ENCODE peak calls at places on chromosomes 13 and 19, in seven cellular contexts. One of them, this sample, is unnamed.
A peak's percentile ranks its signal among the peaks of the same experiment; 100 is the strongest.

GRCh38 chr13:114063545-114064515 is 68.6 kb downstream of the RASA3 start:
- DNase-seq in IMR-90: peak; percentile 61
- DNase-seq in body of pancreas: peak; percentile 51
- DNase-seq in transverse colon: peak; percentile 66
- DNase-seq in A549: peak; percentile 60
- DNase-seq in heart left ventricle: peak; percentile 76
- DNase-seq in Peyer's patch: no peak
- DNase-seq in this sample: peak; percentile 81

GRCh38 chr13:99693812-99694211 is 192.5 kb downstream of the TM9SF2 start:
- DNase-seq in IMR-90: no peak
- DNase-seq in body of pancreas: no peak
- DNase-seq in transverse colon: no peak
- DNase-seq in A549: no peak
- DNase-seq in heart left ventricle: no peak
- DNase-seq in Peyer's patch: no peak
- DNase-seq in this sample: no peak

GRCh38 chr13:113981611-113982295 is 7.9 kb upstream of the C13orf46 start:
- DNase-seq in IMR-90: no peak
- DNase-seq in body of pancreas: no peak
- DNase-seq in transverse colon: no peak
- DNase-seq in A549: no peak
- DNase-seq in heart left ventricle: peak; percentile 38
- DNase-seq in Peyer's patch: peak; percentile 45
- DNase-seq in this sample: no peak

GRCh38 chr19:41335467-41335866 is 18.3 kb downstream of the TGFB1 start:
- DNase-seq in IMR-90: no peak
- DNase-seq in body of pancreas: no peak
- DNase-seq in transverse colon: no peak
- DNase-seq in A549: no peak
- DNase-seq in heart left ventricle: no peak
- DNase-seq in Peyer's patch: no peak
- DNase-seq in this sample: no peak

GRCh38 chr13:92573467-92574057 is 653.0 kb upstream of the GPC6 start:
- DNase-seq in IMR-90: peak; percentile 7
- DNase-seq in body of pancreas: no peak
- DNase-seq in transverse colon: no peak
- DNase-seq in A549: peak; percentile 12
- DNase-seq in heart left ventricle: no peak
- DNase-seq in Peyer's patch: no peak
- DNase-seq in this sample: peak; percentile 2

GRCh38 chr13:97856001-97856675 is 97.3 kb upstream of the IPO5 start:
- DNase-seq in IMR-90: no peak
- DNase-seq in body of pancreas: peak; percentile 31
- DNase-seq in transverse colon: peak; percentile 13
- DNase-seq in A549: no peak
- DNase-seq in heart left ventricle: peak; percentile 68
- DNase-seq in Peyer's patch: no peak
- DNase-seq in this sample: no peak

GRCh38 chr19:44604241-44604640 is 9.1 kb upstream of the IGSF23 start:
- DNase-seq in IMR-90: no peak
- DNase-seq in body of pancreas: no peak
- DNase-seq in transverse colon: no peak
- DNase-seq in A549: no peak
- DNase-seq in heart left ventricle: no peak
- DNase-seq in Peyer's patch: no peak
- DNase-seq in this sample: no peak

GRCh38 chr19:35153701-35154534 is 617 bp upstream of the FXYD5 start:
- DNase-seq in IMR-90: no peak
- DNase-seq in body of pancreas: peak; percentile 43
- DNase-seq in transverse colon: peak; percentile 56
- DNase-seq in A549: peak; percentile 71
- DNase-seq in heart left ventricle: peak; percentile 79
- DNase-seq in Peyer's patch: no peak
- DNase-seq in this sample: no peak

GRCh38 chr19:41411682-41412265 is 14.2 kb downstream of the BCKDHA start:
- DNase-seq in IMR-90: no peak
- DNase-seq in body of pancreas: peak; percentile 39
- DNase-seq in transverse colon: no peak
- DNase-seq in A549: no peak
- DNase-seq in heart left ventricle: peak; percentile 72
- DNase-seq in Peyer's patch: no peak
- DNase-seq in this sample: no peak

GRCh38 chr19:6514926-6515325 is 12.8 kb upstream of the TUBB4A start:
- DNase-seq in IMR-90: no peak
- DNase-seq in body of pancreas: no peak
- DNase-seq in transverse colon: no peak
- DNase-seq in A549: no peak
- DNase-seq in heart left ventricle: no peak
- DNase-seq in Peyer's patch: no peak
- DNase-seq in this sample: no peak

GRCh38 chr13:114027046-114027760 is 53.3 kb upstream of the C13orf46 start:
- DNase-seq in IMR-90: peak; percentile 69
- DNase-seq in body of pancreas: no peak
- DNase-seq in transverse colon: no peak
- DNase-seq in A549: no peak
- DNase-seq in heart left ventricle: peak; percentile 80
- DNase-seq in Peyer's patch: no peak
- DNase-seq in this sample: no peak

GRCh38 chr13:109233293-109233692 is 553.1 kb downstream of the IRS2 start:
- DNase-seq in IMR-90: peak; percentile 22
- DNase-seq in body of pancreas: no peak
- DNase-seq in transverse colon: no peak
- DNase-seq in A549: no peak
- DNase-seq in heart left ventricle: no peak
- DNase-seq in Peyer's patch: no peak
- DNase-seq in this sample: no peak

GRCh38 chr19:18587962-18588610 is 512 bp upstream of the REX1BD start:
- DNase-seq in IMR-90: no peak
- DNase-seq in body of pancreas: no peak
- DNase-seq in transverse colon: no peak
- DNase-seq in A549: no peak
- DNase-seq in heart left ventricle: no peak
- DNase-seq in Peyer's patch: no peak
- DNase-seq in this sample: no peak

GRCh38 chr19:55598719-55599467 is 424 bp downstream of the FIZ1 start:
- DNase-seq in IMR-90: peak; percentile 96
- DNase-seq in body of pancreas: peak; percentile 89
- DNase-seq in transverse colon: peak; percentile 96
- DNase-seq in A549: peak; percentile 99
- DNase-seq in heart left ventricle: peak; percentile 96
- DNase-seq in Peyer's patch: peak; percentile 96
- DNase-seq in this sample: peak; percentile 98
- TF ChIP-seq POLR2A in IMR-90: peak; percentile 78
- TF ChIP-seq POLR2A in body of pancreas: peak; percentile 51
- TF ChIP-seq POLR2A in transverse colon: peak; percentile 61
- TF ChIP-seq POLR2A in A549: no peak
- TF ChIP-seq POLR2A in heart left ventricle: no peak
- TF ChIP-seq POLR2A in Peyer's patch: peak; percentile 42
- TF ChIP-seq POLR2A in this sample: no peak

GRCh38 chr13:49444517-49445395 is 682 bp downstream of the SETDB2 start:
- DNase-seq in IMR-90: peak; percentile 68
- DNase-seq in body of pancreas: no peak
- DNase-seq in transverse colon: peak; percentile 35
- DNase-seq in A549: peak; percentile 25
- DNase-seq in heart left ventricle: no peak
- DNase-seq in Peyer's patch: no peak
- DNase-seq in this sample: no peak
- TF ChIP-seq POLR2A in IMR-90: no peak
- TF ChIP-seq POLR2A in body of pancreas: no peak
- TF ChIP-seq POLR2A in transverse colon: peak; percentile 6
- TF ChIP-seq POLR2A in A549: no peak
- TF ChIP-seq POLR2A in heart left ventricle: no peak
- TF ChIP-seq POLR2A in Peyer's patch: no peak
- TF ChIP-seq POLR2A in this sample: no peak

GRCh38 chr19:8600064-8600463 is 10.5 kb downstream of the ADAMTS10 start:
- DNase-seq in IMR-90: no peak
- DNase-seq in body of pancreas: no peak
- DNase-seq in transverse colon: no peak
- DNase-seq in A549: no peak
- DNase-seq in heart left ventricle: no peak
- DNase-seq in Peyer's patch: no peak
- DNase-seq in this sample: no peak

GRCh38 chr19:8607386-8607785 is 3.1 kb downstream of the ADAMTS10 start:
- DNase-seq in IMR-90: peak; percentile 23
- DNase-seq in body of pancreas: no peak
- DNase-seq in transverse colon: no peak
- DNase-seq in A549: no peak
- DNase-seq in heart left ventricle: peak; percentile 70
- DNase-seq in Peyer's patch: no peak
- DNase-seq in this sample: peak; percentile 67

GRCh38 chr19:8605514-8605913 is 5.0 kb downstream of the ADAMTS10 start:
- DNase-seq in IMR-90: no peak
- DNase-seq in body of pancreas: no peak
- DNase-seq in transverse colon: no peak
- DNase-seq in A549: no peak
- DNase-seq in heart left ventricle: no peak
- DNase-seq in Peyer's patch: no peak
- DNase-seq in this sample: no peak

GRCh38 chr19:8600816-8601215 is 9.7 kb downstream of the ADAMTS10 start:
- DNase-seq in IMR-90: no peak
- DNase-seq in body of pancreas: no peak
- DNase-seq in transverse colon: no peak
- DNase-seq in A549: no peak
- DNase-seq in heart left ventricle: no peak
- DNase-seq in Peyer's patch: no peak
- DNase-seq in this sample: no peak

DNA sequence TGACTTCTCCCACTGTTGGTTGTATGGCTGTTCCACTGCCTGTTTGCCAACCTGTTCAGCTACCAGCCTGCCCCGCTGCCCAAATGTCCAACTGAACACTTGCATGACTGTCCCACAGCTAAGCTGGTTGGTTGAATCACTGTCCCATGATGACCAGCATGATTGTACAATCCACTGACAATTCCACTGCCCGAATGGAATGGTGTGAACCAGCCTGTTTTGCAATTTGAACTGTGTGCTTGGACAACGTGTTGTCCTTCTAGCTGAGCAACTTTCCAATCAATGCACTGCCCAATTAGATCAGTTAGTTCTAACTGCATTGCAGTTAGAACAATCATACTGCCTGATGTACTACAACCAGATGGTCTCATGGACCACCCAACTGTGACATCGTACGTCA is 8.7 kb downstream of the ADAMTS10 start:
- DNase-seq in IMR-90: no peak
- DNase-seq in body of pancreas: no peak
- DNase-seq in transverse colon: no peak
- DNase-seq in A549: no peak
- DNase-seq in heart left ventricle: no peak
- DNase-seq in Peyer's patch: no peak
- DNase-seq in this sample: no peak
- TF ChIP-seq POLR2A in IMR-90: no peak
- TF ChIP-seq POLR2A in body of pancreas: no peak
- TF ChIP-seq POLR2A in transverse colon: no peak
- TF ChIP-seq POLR2A in A549: no peak
- TF ChIP-seq POLR2A in heart left ventricle: no peak
- TF ChIP-seq POLR2A in Peyer's patch: no peak
- TF ChIP-seq POLR2A in this sample: no peak

DNA sequence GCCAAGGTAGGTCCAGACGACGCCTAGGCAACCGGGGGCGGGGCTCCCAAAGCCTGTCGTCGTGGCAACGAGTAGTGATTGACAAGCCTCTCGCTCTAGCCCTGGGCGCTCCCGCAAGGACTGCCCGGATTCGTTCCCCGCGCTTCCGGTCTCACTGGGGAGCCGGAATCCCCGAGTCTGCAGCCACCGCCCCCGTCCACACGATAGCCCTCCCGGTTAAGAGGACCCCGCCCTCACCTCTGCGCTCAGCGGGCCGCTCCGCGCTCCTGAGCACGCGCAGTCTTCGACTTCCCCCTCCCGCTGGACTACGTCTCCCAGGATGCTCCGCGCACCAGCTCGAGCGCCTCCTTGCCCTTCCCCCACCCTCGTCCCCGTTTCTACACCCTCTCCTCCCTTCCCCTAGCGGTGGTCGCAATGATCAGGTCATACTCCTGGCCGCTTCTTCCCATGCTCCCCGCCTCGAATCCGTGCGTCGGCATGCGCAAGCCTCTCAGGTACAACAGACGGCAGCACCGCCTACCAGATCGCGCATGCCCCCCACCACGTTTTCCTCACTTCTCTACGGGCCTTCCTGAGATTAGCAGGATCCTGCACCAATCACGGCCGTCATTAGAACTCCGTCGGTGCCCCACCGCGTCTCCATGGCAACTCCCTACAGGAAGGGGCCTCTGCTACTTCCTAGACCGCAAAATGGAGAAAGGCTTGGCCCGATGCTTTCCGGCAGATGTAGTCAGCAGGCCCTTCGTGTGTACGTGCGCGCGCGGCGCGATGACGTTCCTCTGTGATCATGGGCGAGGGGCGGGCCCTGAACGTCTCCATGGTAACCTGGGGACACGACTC is at the start of gene MZF1:
- DNase-seq in IMR-90: peak; percentile 100
- DNase-seq in body of pancreas: peak; percentile 100
- DNase-seq in transverse colon: peak; percentile 100
- DNase-seq in A549: peak; percentile 100
- DNase-seq in heart left ventricle: peak; percentile 99
- DNase-seq in Peyer's patch: peak; percentile 99
- DNase-seq in this sample: peak; percentile 99
- TF ChIP-seq POLR2A in IMR-90: peak; percentile 74
- TF ChIP-seq POLR2A in body of pancreas: peak; percentile 82
- TF ChIP-seq POLR2A in transverse colon: peak; percentile 65
- TF ChIP-seq POLR2A in A549: peak; percentile 57
- TF ChIP-seq POLR2A in heart left ventricle: no peak
- TF ChIP-seq POLR2A in Peyer's patch: no peak
- TF ChIP-seq POLR2A in this sample: peak; percentile 67